ENCODE peak calls at places on chromosome 11, in eight cellular contexts. L is SJSA1; R is ACHN; D is Kasumi-1; J is NCI-H1092; O is GM13976; C is SIG-M5; X is CD4-positive, CD25-positive, alpha-beta regulatory T cell. Y is an unnamed sample.

GRCh38 chr11:33778682-33779081 is 4.4 kb upstream of the FBXO3 start:
- DNase-seq in L (no peak), R (no peak), D (no peak), J (no peak), O (no peak), C (no peak), X (no peak), Y (no peak)

GRCh38 chr11:19951558-19952083 is 208.7 kb downstream of the DBX1 start:
- DNase-seq in L (no peak), R (peak; percentile 68), D (peak; percentile 55), J (peak; percentile 61), O (peak; percentile 53), C (no peak), X (peak; percentile 55), Y (peak; percentile 50)

GRCh38 chr11:107998761-107999160 is 9.9 kb upstream of the CUL5 start:
- DNase-seq in L (no peak), R (no peak), D (no peak), J (no peak), O (no peak), C (no peak), X (no peak), Y (no peak)

GRCh38 chr11:33445761-33446161 is 188.6 kb downstream of the HIPK3 start:
- DNase-seq in L (no peak), R (no peak), D (no peak), J (no peak), O (no peak), C (no peak), X (peak; percentile 21), Y (no peak)

GRCh38 chr11:106961518-106961917 is 56.8 kb downstream of the GUCY1A2 start:
- DNase-seq in L (peak; percentile 33), R (peak; percentile 59), D (no peak), J (no peak), O (no peak), C (no peak), X (no peak), Y (no peak)

GRCh38 chr11:45917623-45918330 is at the start of gene PEX16:
- DNase-seq in L (peak; percentile 99), R (peak; percentile 97), D (peak; percentile 98), J (peak; percentile 98), O (peak; percentile 99), C (peak; percentile 95), X (peak; percentile 99), Y (peak; percentile 87)

GRCh38 chr11:29324328-29324727 is 692.5 kb downstream of the KCNA4 start:
- DNase-seq in L (no peak), R (no peak), D (no peak), J (no peak), O (no peak), C (no peak), X (no peak), Y (no peak)

GRCh38 chr11:27141576-27141975 is 101.0 kb downstream of the BBOX1 start:
- DNase-seq in L (no peak), R (no peak), D (no peak), J (no peak), O (no peak), C (no peak), X (no peak), Y (no peak)

GRCh38 chr11:128915148-128915519 is 24.0 kb downstream of the KCNJ5 start:
- DNase-seq in L (no peak), R (no peak), D (no peak), J (no peak), O (no peak), C (no peak), X (no peak), Y (no peak)

GRCh38 chr11:4455439-4455838 is 6.3 kb downstream of the OR52K2 start:
- DNase-seq in L (no peak), R (no peak), D (peak; percentile 98), J (no peak), O (no peak), C (peak; percentile 48), X (no peak), Y (peak; percentile 45)

GRCh38 chr11:16785520-16786128 is 47.2 kb downstream of the C11orf58 start:
- DNase-seq in L (peak; percentile 76), R (peak; percentile 59), D (peak; percentile 83), J (peak; percentile 26), O (peak; percentile 84), C (no peak), X (peak; percentile 62), Y (no peak)

GRCh38 chr11:4700436-4700820 is 2.8 kb upstream of the OR51E2 start:
- DNase-seq in L (no peak), R (no peak), D (no peak), J (no peak), O (no peak), C (no peak), X (no peak), Y (no peak)

GRCh38 chr11:7514099-7514725 is 413 bp downstream of the PPFIBP2 start:
- DNase-seq in L (no peak), R (no peak), D (no peak), J (no peak), O (no peak), C (no peak), X (peak; percentile 17), Y (no peak)

GRCh38 chr11:6473481-6474422 is at the start of gene TRIM3:
- DNase-seq in L (peak; percentile 85), R (peak; percentile 83), D (peak; percentile 27), J (peak; percentile 79), O (peak; percentile 96), C (no peak), X (peak; percentile 62), Y (no peak)

GRCh38 chr11:7383406-7383805 is 101.9 kb upstream of the OLFML1 start:
- DNase-seq in L (no peak), R (no peak), D (no peak), J (no peak), O (no peak), C (no peak), X (no peak), Y (no peak)